ENCODE peak calls at places on chromosome 2, in nine cellular contexts. X is stimulated activated CD8-positive, alpha-beta memory T cell treated with anti-CD3 and anti-CD28 coated beads, Interleukin-7, amount 100 ng/mL, for 48 hours; S is AG04450; Z is skeletal muscle cell; D is HAP-1; R is cardiac fibroblast; B is GM10248; I is neural progenitor cell; U is stimulated activated naive B cell treated with anti-CD40 and anti-IgM and Interleukin-4, amounts not matched to agents 10 μg/mL and 1 μg/mL and 100 μg/mL, for 72 hours. E is an unnamed sample.

GRCh38 chr2:17538022-17538843 is 2.3 kb upstream of the VSNL1 start:
- DNase-seq in X (no peak), S (no peak), Z (no peak), D (no peak), R (peak), B (no peak), I (peak), U (no peak), E (peak)

GRCh38 chr2:20486571-20486970 is 39.7 kb downstream of the RHOB start:
- DNase-seq in X (no peak), S (no peak), Z (no peak), D (peak), R (no peak), B (no peak), I (no peak), U (no peak), E (no peak)

GRCh38 chr2:164913640-164914346 is 41.5 kb downstream of the SLC38A11 start:
- DNase-seq in X (no peak), S (no peak), Z (no peak), D (no peak), R (peak), B (no peak), I (no peak), U (no peak), E (peak)

GRCh38 chr2:8138923-8139667 is 542.8 kb upstream of the ID2 start:
- DNase-seq in X (no peak), S (no peak), Z (no peak), D (no peak), R (peak), B (no peak), I (no peak), U (no peak), E (peak)

GRCh38 chr2:241033346-241033987 is 35.0 kb downstream of the SNED1 start:
- DNase-seq in X (no peak), S (no peak), Z (no peak), D (no peak), R (no peak), B (peak), I (no peak), U (no peak), E (no peak)

GRCh38 chr2:30920511-30920910 is 113.3 kb upstream of the CAPN13 start:
- DNase-seq in X (no peak), S (no peak), Z (no peak), D (no peak), R (no peak), B (no peak), I (no peak), U (no peak), E (no peak)

GRCh38 chr2:69798909-69799526 is 30.4 kb upstream of the GMCL1 start:
- DNase-seq in X (no peak), S (peak), Z (peak), D (no peak), R (peak), B (no peak), I (peak), U (no peak), E (peak)

GRCh38 chr2:136054856-136055255 is 63.1 kb downstream of the CXCR4 start:
- DNase-seq in X (no peak), S (no peak), Z (no peak), D (no peak), R (no peak), B (no peak), I (no peak), U (no peak), E (no peak)

GRCh38 chr2:88006912-88007439 is 9.4 kb downstream of the RNU2-63P start:
- DNase-seq in X (no peak), S (no peak), Z (no peak), D (no peak), R (no peak), B (no peak), I (no peak), U (no peak), E (no peak)

GRCh38 chr2:168564641-168565040 is 108.6 kb downstream of the CERS6 start:
- DNase-seq in X (no peak), S (no peak), Z (no peak), D (no peak), R (peak), B (no peak), I (no peak), U (no peak), E (no peak)

GRCh38 chr2:25481381-25482310 is 139.9 kb upstream of the DNMT3A start:
- DNase-seq in X (no peak), S (peak), Z (peak), D (no peak), R (peak), B (no peak), I (no peak), U (no peak), E (peak)

GRCh38 chr2:1134629-1135028 is 184.0 kb downstream of the SNTG2 start:
- DNase-seq in X (no peak), S (no peak), Z (no peak), D (no peak), R (no peak), B (no peak), I (no peak), U (no peak), E (no peak)

GRCh38 chr2:28624798-28625701 is 126.6 kb upstream of the PPP1CB start:
- DNase-seq in X (peak), S (no peak), Z (no peak), D (peak), R (peak), B (peak), I (peak), U (peak), E (peak)

GRCh38 chr2:85259101-85259590 is 68.6 kb downstream of the TGOLN2 start:
- DNase-seq in X (no peak), S (peak), Z (no peak), D (peak), R (peak), B (no peak), I (peak), U (no peak), E (peak)

GRCh38 chr2:12719400-12720104 is 2.8 kb downstream of the TRIB2 start:
- DNase-seq in X (no peak), S (no peak), Z (no peak), D (no peak), R (peak), B (no peak), I (peak), U (no peak), E (peak)

GRCh38 chr2:217604527-217605279 is 398.1 kb downstream of the TNS1 start:
- DNase-seq in X (no peak), S (no peak), Z (no peak), D (no peak), R (no peak), B (no peak), I (no peak), U (no peak), E (no peak)

GRCh38 chr2:183242937-183243336 is 118.7 kb downstream of the NUP35 start:
- DNase-seq in X (no peak), S (no peak), Z (peak), D (no peak), R (peak), B (no peak), I (no peak), U (no peak), E (no peak)

GRCh38 chr2:121790276-121790956 is 35.0 kb downstream of the TSN start:
- DNase-seq in X (no peak), S (peak), Z (peak), D (no peak), R (peak), B (no peak), I (no peak), U (no peak), E (peak)

GRCh38 chr2:26243643-26244478 is 571 bp downstream of the HADHA start:
- DNase-seq in X (peak), S (no peak), Z (no peak), D (no peak), R (peak), B (peak), I (peak), U (no peak), E (peak)

GRCh38 chr2:138101718-138102117 is 137.4 kb downstream of the HNMT start:
- DNase-seq in X (no peak), S (no peak), Z (no peak), D (no peak), R (no peak), B (no peak), I (no peak), U (no peak), E (no peak)

GRCh38 chr2:9699139-9699823 is 68.5 kb upstream of the YWHAQ start:
- DNase-seq in X (no peak), S (peak), Z (peak), D (no peak), R (peak), B (no peak), I (no peak), U (no peak), E (peak)

GRCh38 chr2:174053285-174053684 is 88.1 kb upstream of the SP3 start:
- DNase-seq in X (no peak), S (no peak), Z (no peak), D (no peak), R (no peak), B (no peak), I (peak), U (no peak), E (no peak)

GRCh38 chr2:44799754-44800153 is 141.7 kb upstream of the SIX3 start:
- DNase-seq in X (no peak), S (no peak), Z (no peak), D (no peak), R (no peak), B (no peak), I (no peak), U (no peak), E (no peak)

GRCh38 chr2:24824966-24825882 is 32.0 kb downstream of the CENPO start:
- DNase-seq in X (no peak), S (no peak), Z (no peak), D (peak), R (peak), B (no peak), I (no peak), U (no peak), E (no peak)

GRCh38 chr2:17309741-17310339 is 208.4 kb downstream of the RAD51AP2 start:
- DNase-seq in X (no peak), S (no peak), Z (no peak), D (peak), R (peak), B (peak), I (peak), U (peak), E (peak)

GRCh38 chr2:33178209-33178608 is 231.5 kb downstream of the LTBP1 start:
- DNase-seq in X (no peak), S (no peak), Z (no peak), D (no peak), R (no peak), B (no peak), I (no peak), U (no peak), E (no peak)

GRCh38 chr2:177289824-177290632 is 25.5 kb upstream of the NFE2L2 start:
- DNase-seq in X (no peak), S (no peak), Z (no peak), D (no peak), R (no peak), B (peak), I (no peak), U (no peak), E (no peak)

GRCh38 chr2:127051116-127051779 is 55.7 kb downstream of the BIN1 start:
- DNase-seq in X (no peak), S (no peak), Z (no peak), D (no peak), R (no peak), B (no peak), I (no peak), U (no peak), E (no peak)

E was measured in AG10803.